ENCODE peak calls at places on chromosome X, in six cellular contexts. B is astrocyte of the spinal cord, S is tibial nerve, U is choroid plexus epithelial cell, F is BJ, M is cardiac fibroblast. Y is an unnamed sample.

GRCh38 chrX:31934842-31935241 is 863.0 kb upstream of the FTHL17 start:
- DNase-seq in B (no peak), U (no peak), M (no peak), S (no peak), F (no peak), Y (no peak)

GRCh38 chrX:118507766-118508165 is 12.2 kb downstream of the DOCK11 start:
- DNase-seq in S (no peak), U (no peak), B (no peak), F (no peak), M (peak; percentile 22), Y (no peak)

GRCh38 chrX:16023790-16024734 is 99.3 kb upstream of the GRPR start:
- DNase-seq in S (no peak), U (peak; percentile 11), F (no peak), M (peak; percentile 57), B (peak; percentile 29), Y (no peak)

GRCh38 chrX:19064175-19064574 is 58.1 kb downstream of the ADGRG2 start:
- DNase-seq in S (no peak), B (peak; percentile 50), U (peak; percentile 54), F (no peak), M (peak; percentile 67), Y (no peak)

GRCh38 chrX:1086444-1087409 is 125.7 kb downstream of the CRLF2 start:
- DNase-seq in S (no peak), F (peak; percentile 59), B (no peak), U (peak; percentile 4), M (peak; percentile 51), Y (no peak)

GRCh38 chrX:65488496-65488895 is 46.1 kb downstream of the LAS1L start:
- DNase-seq in U (peak; percentile 14), B (no peak), F (peak; percentile 13), M (peak; percentile 39), S (no peak), Y (no peak)

GRCh38 chrX:139804482-139804881 is 96.5 kb upstream of the MCF2 start:
- DNase-seq in S (no peak), B (no peak), F (no peak), U (no peak), M (no peak), Y (no peak)

GRCh38 chrX:26649534-26649933 is 433.6 kb downstream of the MAGEB5 start:
- DNase-seq in S (no peak), U (peak; percentile 41), B (peak; percentile 7), M (peak; percentile 36), F (no peak), Y (no peak)

GRCh38 chrX:41734530-41734929 is 10.5 kb downstream of the GPR82 start:
- DNase-seq in F (no peak), M (peak; percentile 38), B (no peak), S (no peak), U (peak; percentile 50), Y (no peak)

GRCh38 chrX:108299101-108299591 is 139.1 kb downstream of the COL4A6 start:
- DNase-seq in F (no peak), M (peak; percentile 56), U (peak; percentile 78), B (peak; percentile 43), S (no peak), Y (no peak)

GRCh38 chrX:2928583-2929434 is at the start of gene ARSD:
- DNase-seq in U (peak; percentile 91), B (peak; percentile 97), F (peak; percentile 42), M (peak; percentile 90), S (peak; percentile 77), Y (peak; percentile 67)

GRCh38 chrX:140064993-140065392 is 99.7 kb upstream of the CXorf66 start:
- DNase-seq in S (no peak), F (no peak), M (no peak), U (no peak), B (no peak), Y (no peak)

GRCh38 chrX:136250191-136251041 is 784 bp downstream of the MAP7D3 start:
- DNase-seq in M (peak; percentile 37), B (no peak), F (no peak), U (peak; percentile 46), S (peak; percentile 14), Y (no peak)

GRCh38 chrX:25534096-25534495 is 518.3 kb upstream of the ARX start:
- DNase-seq in S (no peak), F (no peak), M (peak; percentile 33), B (no peak), U (no peak), Y (no peak)

GRCh38 chrX:13419918-13420317 is 100.1 kb upstream of the ATXN3L start:
- DNase-seq in F (no peak), B (no peak), S (no peak), U (no peak), M (no peak), Y (no peak)

GRCh38 chrX:9352243-9352642 is 112.6 kb upstream of the TBL1X start:
- DNase-seq in S (no peak), U (no peak), F (no peak), M (no peak), B (no peak), Y (no peak)

GRCh38 chrX:140389331-140389730 is 115.5 kb downstream of the SOX3 start:
- DNase-seq in S (no peak), U (no peak), B (no peak), M (no peak), F (no peak), Y (no peak)

GRCh38 chrX:17415242-17415815 is 40.3 kb downstream of the NHS start:
- DNase-seq in B (peak; percentile 65), S (no peak), U (no peak), M (no peak), F (no peak), Y (no peak)

GRCh38 chrX:129777218-129777768 is 2.5 kb upstream of the SASH3 start:
- DNase-seq in M (no peak), S (no peak), F (no peak), B (no peak), U (no peak), Y (no peak)

GRCh38 chrX:72121381-72121780 is 10.3 kb downstream of the RTL5 start:
- DNase-seq in S (peak; percentile 69), B (peak; percentile 85), U (peak; percentile 71), F (peak; percentile 39), M (peak; percentile 66), Y (peak; percentile 32)

GRCh38 chrX:14920196-14920595 is 47.0 kb downstream of the MOSPD2 start:
- DNase-seq in U (peak; percentile 60), B (peak; percentile 59), F (peak; percentile 54), S (no peak), M (peak; percentile 40), Y (peak; percentile 44)

GRCh38 chrX:55135171-55135570 is 46.4 kb downstream of the PAGE2 start:
- DNase-seq in B (peak; percentile 35), M (peak; percentile 49), U (peak; percentile 68), F (no peak), S (peak; percentile 7), Y (no peak)

DNA sequence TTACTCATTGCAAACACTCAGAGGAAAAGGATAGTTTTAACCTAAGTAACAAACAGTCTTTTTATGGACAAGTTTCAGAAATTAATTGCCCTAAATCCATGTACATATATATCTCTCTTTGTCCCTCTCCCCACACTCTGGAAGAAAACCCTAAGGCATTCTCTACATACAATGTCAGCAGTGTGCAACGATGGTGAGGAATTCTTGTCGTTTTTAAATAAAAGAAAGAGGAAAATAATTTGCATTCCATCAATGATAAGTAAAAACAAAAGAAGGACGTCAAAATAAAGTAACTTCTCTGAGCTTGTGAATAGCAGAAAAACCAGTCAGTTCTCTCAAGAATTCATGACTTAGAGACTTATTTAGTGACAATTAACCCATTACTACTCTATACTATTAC is 550.5 kb upstream of the DIPK2B start:
- DNase-seq in U (peak; percentile 12), F (no peak), B (no peak), M (peak; percentile 19), S (no peak), Y (no peak)
- H3K4me3 ChIP-seq in U (no peak overlapping the region), F (no peak overlapping the region), B (no peak overlapping the region), M (no peak overlapping the region), S (no peak overlapping the region), Y (no peak overlapping the region)

DNA sequence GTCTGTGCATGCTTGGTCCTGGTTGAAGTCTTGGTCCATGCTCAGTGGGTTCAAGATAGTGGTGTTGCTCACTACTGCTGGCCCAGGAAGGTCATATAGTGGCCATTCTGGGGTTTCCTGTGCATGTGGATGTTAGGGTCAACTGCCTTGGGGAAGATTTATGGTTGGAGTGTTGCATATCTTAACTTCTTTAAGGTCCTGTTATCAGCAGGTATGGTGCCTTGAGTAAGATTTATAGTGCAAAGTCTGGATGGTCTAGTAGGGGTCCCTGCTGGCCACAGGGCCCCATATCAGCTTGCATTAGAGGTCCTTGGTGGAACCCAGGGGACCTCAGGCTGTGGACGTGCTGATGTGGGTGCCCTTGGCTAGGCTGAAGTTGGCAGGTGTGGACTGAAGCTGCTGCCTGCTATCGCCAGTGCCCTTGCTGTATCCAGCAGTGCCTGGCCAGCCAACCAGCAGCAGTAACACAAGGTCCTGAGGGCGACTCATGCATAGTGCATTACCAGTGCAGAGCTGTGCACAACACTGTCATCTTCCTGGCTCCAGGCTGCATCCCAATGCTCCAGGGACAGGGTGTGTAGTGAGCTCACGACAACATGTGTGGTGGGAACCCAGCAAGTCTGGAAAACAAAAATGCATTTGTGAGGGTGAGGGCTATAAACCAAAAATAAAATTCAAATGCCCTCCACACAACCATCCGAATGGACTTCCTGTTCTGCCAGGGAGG is 61.0 kb downstream of the BEX3 start:
- DNase-seq in S (no peak), B (no peak), M (peak; percentile 32), F (no peak), U (no peak), Y (no peak)
- TF ChIP-seq CTCF in S (no peak), B (no peak), M (no peak), F (no peak), U (no peak), Y (no peak)

GRCh38 chrX:45200741-45201234 is at the start of gene DIPK2B:
- DNase-seq in M (no peak), B (no peak), U (no peak), F (no peak), S (no peak), Y (no peak)

GRCh38 chrX:45198706-45199105 is 2.0 kb downstream of the DIPK2B start:
- DNase-seq in F (no peak), S (no peak), U (no peak), M (no peak), B (no peak), Y (no peak)

GRCh38 chrX:45202171-45202570 is 1.5 kb upstream of the DIPK2B start:
- DNase-seq in M (no peak), S (no peak), B (no peak), U (no peak), F (no peak), Y (no peak)

GRCh38 chrX:45196701-45197100 is 4.0 kb downstream of the DIPK2B start:
- DNase-seq in S (no peak), U (peak; percentile 9), B (peak; percentile 3), F (no peak), M (peak; percentile 21), Y (peak; percentile 29)

GRCh38 chrX:45198301-45198700 is 2.4 kb downstream of the DIPK2B start:
- DNase-seq in B (no peak), U (no peak), M (no peak), F (no peak), S (no peak), Y (no peak)
- H3K4me3 ChIP-seq in B (no peak overlapping the region), U (no peak overlapping the region), M (no peak overlapping the region), F (no peak overlapping the region), S (no peak overlapping the region), Y (no peak overlapping the region)

DNA sequence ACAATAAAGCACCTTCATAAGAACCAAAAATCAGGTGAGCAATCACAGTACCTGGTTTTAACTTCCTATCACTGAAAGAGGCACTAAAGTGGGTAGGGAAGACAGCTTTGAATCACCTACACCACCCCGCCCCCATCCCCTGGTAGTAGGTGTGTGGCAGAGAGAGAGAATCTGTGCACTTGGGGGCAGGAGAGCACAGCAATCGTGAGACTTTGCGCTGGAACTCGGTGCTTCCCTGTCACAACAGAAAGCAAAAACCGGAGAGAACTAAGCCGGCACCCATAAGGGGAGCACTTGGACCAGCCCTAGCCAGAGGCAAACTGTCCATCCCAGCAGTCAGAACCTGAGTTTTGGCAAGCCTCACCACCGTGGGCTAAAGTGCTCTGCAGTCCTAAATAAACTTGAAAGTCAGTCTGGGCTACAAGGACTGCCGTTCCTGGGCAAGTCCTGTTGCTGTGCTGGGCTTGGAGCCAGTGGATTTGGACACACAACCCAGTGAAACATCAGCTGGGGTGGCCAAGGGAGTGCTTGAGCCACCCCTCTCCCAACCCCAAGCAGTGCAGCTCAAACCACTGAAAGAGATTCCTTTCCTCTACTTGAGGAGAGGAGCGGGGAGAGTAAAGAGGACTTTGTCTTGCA is 32.1 kb downstream of the NDUFB11 start:
- DNase-seq in S (no peak), F (no peak), U (peak; percentile 12), M (no peak), B (no peak), Y (no peak)
- TF ChIP-seq CTCF in S (no peak), F (no peak), U (no peak), M (no peak), B (no peak), Y (no peak)

Y was measured in AG09309.